ENCODE peak calls at places on chromosomes 1 and 21, in nine cellular contexts. One of them, this sample, is unnamed.

GRCh38 chr1:110440877-110441276 is 10.1 kb upstream of the PROK1 start:
- DNase-seq in Panc1: no peak
- DNase-seq in GM20000: no peak
- DNase-seq in uterus: no peak
- DNase-seq in tibial artery: peak
- DNase-seq in nephron progenitor cell: no peak
- DNase-seq in heart right ventricle: no peak
- DNase-seq in neural crest cell: no peak
- DNase-seq in WTC11: no peak
- DNase-seq in this sample: no peak

GRCh38 chr21:14900058-14900457 is 164.7 kb downstream of the NRIP1 start:
- DNase-seq in Panc1: no peak
- DNase-seq in GM20000: no peak
- DNase-seq in uterus: no peak
- DNase-seq in tibial artery: no peak
- DNase-seq in nephron progenitor cell: no peak
- DNase-seq in heart right ventricle: no peak
- DNase-seq in neural crest cell: no peak
- DNase-seq in WTC11: no peak
- DNase-seq in this sample: no peak

GRCh38 chr1:38444770-38445442 is 398.3 kb upstream of the POU3F1 start:
- DNase-seq in Panc1: no peak
- DNase-seq in GM20000: no peak
- DNase-seq in uterus: no peak
- DNase-seq in tibial artery: no peak
- DNase-seq in nephron progenitor cell: peak
- DNase-seq in heart right ventricle: no peak
- DNase-seq in neural crest cell: no peak
- DNase-seq in WTC11: no peak
- DNase-seq in this sample: no peak

GRCh38 chr1:154798645-154799044 is 71.4 kb downstream of the KCNN3 start:
- DNase-seq in Panc1: no peak
- DNase-seq in GM20000: no peak
- DNase-seq in uterus: no peak
- DNase-seq in tibial artery: no peak
- DNase-seq in nephron progenitor cell: no peak
- DNase-seq in heart right ventricle: no peak
- DNase-seq in neural crest cell: no peak
- DNase-seq in WTC11: no peak
- DNase-seq in this sample: no peak

GRCh38 chr1:30745834-30746208 is 11.8 kb downstream of the LAPTM5 start:
- DNase-seq in Panc1: no peak
- DNase-seq in GM20000: no peak
- DNase-seq in uterus: no peak
- DNase-seq in tibial artery: no peak
- DNase-seq in nephron progenitor cell: no peak
- DNase-seq in heart right ventricle: no peak
- DNase-seq in neural crest cell: no peak
- DNase-seq in WTC11: no peak
- DNase-seq in this sample: no peak

GRCh38 chr1:88774151-88774556 is 90.1 kb downstream of the PKN2 start:
- DNase-seq in Panc1: no peak
- DNase-seq in GM20000: no peak
- DNase-seq in uterus: no peak
- DNase-seq in tibial artery: no peak
- DNase-seq in nephron progenitor cell: no peak
- DNase-seq in heart right ventricle: no peak
- DNase-seq in neural crest cell: no peak
- DNase-seq in WTC11: peak
- DNase-seq in this sample: no peak

GRCh38 chr1:194629011-194629410 is 1442.6 kb upstream of the B3GALT2 start:
- DNase-seq in Panc1: no peak
- DNase-seq in GM20000: no peak
- DNase-seq in uterus: no peak
- DNase-seq in tibial artery: no peak
- DNase-seq in nephron progenitor cell: no peak
- DNase-seq in heart right ventricle: no peak
- DNase-seq in neural crest cell: no peak
- DNase-seq in WTC11: no peak
- DNase-seq in this sample: no peak

GRCh38 chr1:51661081-51661518 is 44.2 kb downstream of the OSBPL9 start:
- DNase-seq in Panc1: peak
- DNase-seq in GM20000: no peak
- DNase-seq in uterus: no peak
- DNase-seq in tibial artery: no peak
- DNase-seq in nephron progenitor cell: no peak
- DNase-seq in heart right ventricle: no peak
- DNase-seq in neural crest cell: no peak
- DNase-seq in WTC11: no peak
- DNase-seq in this sample: no peak

GRCh38 chr1:47766832-47767740 is 230.1 kb downstream of the TRABD2B start:
- DNase-seq in Panc1: no peak
- DNase-seq in GM20000: no peak
- DNase-seq in uterus: no peak
- DNase-seq in tibial artery: no peak
- DNase-seq in nephron progenitor cell: no peak
- DNase-seq in heart right ventricle: no peak
- DNase-seq in neural crest cell: no peak
- DNase-seq in WTC11: no peak
- DNase-seq in this sample: no peak
- TF ChIP-seq CTCF in Panc1: no peak
- TF ChIP-seq CTCF in GM20000: no peak
- TF ChIP-seq CTCF in uterus: no peak
- TF ChIP-seq CTCF in tibial artery: no peak
- TF ChIP-seq CTCF in nephron progenitor cell: no peak
- TF ChIP-seq CTCF in heart right ventricle: no peak
- TF ChIP-seq CTCF in neural crest cell: no peak
- TF ChIP-seq CTCF in WTC11: no peak
- TF ChIP-seq CTCF in this sample: no peak

GRCh38 chr1:7116001-7116400 is 330.7 kb downstream of the CAMTA1 start:
- DNase-seq in Panc1: no peak
- DNase-seq in GM20000: no peak
- DNase-seq in uterus: no peak
- DNase-seq in tibial artery: no peak
- DNase-seq in nephron progenitor cell: no peak
- DNase-seq in heart right ventricle: no peak
- DNase-seq in neural crest cell: no peak
- DNase-seq in WTC11: no peak
- DNase-seq in this sample: no peak

GRCh38 chr1:7117265-7117598 is 332.0 kb downstream of the CAMTA1 start:
- DNase-seq in Panc1: no peak
- DNase-seq in GM20000: no peak
- DNase-seq in uterus: no peak
- DNase-seq in tibial artery: no peak
- DNase-seq in nephron progenitor cell: no peak
- DNase-seq in heart right ventricle: no peak
- DNase-seq in neural crest cell: no peak
- DNase-seq in WTC11: no peak
- DNase-seq in this sample: no peak

GRCh38 chr1:7121622-7121988 is 336.4 kb downstream of the CAMTA1 start:
- DNase-seq in Panc1: no peak
- DNase-seq in GM20000: no peak
- DNase-seq in uterus: peak
- DNase-seq in tibial artery: no peak
- DNase-seq in nephron progenitor cell: no peak
- DNase-seq in heart right ventricle: peak
- DNase-seq in neural crest cell: no peak
- DNase-seq in WTC11: no peak
- DNase-seq in this sample: peak

GRCh38 chr1:7120863-7121621 is 335.8 kb downstream of the CAMTA1 start:
- DNase-seq in Panc1: no peak
- DNase-seq in GM20000: no peak
- DNase-seq in uterus: no peak
- DNase-seq in tibial artery: no peak
- DNase-seq in nephron progenitor cell: no peak
- DNase-seq in heart right ventricle: peak
- DNase-seq in neural crest cell: no peak
- DNase-seq in WTC11: peak
- DNase-seq in this sample: no peak

DNA sequence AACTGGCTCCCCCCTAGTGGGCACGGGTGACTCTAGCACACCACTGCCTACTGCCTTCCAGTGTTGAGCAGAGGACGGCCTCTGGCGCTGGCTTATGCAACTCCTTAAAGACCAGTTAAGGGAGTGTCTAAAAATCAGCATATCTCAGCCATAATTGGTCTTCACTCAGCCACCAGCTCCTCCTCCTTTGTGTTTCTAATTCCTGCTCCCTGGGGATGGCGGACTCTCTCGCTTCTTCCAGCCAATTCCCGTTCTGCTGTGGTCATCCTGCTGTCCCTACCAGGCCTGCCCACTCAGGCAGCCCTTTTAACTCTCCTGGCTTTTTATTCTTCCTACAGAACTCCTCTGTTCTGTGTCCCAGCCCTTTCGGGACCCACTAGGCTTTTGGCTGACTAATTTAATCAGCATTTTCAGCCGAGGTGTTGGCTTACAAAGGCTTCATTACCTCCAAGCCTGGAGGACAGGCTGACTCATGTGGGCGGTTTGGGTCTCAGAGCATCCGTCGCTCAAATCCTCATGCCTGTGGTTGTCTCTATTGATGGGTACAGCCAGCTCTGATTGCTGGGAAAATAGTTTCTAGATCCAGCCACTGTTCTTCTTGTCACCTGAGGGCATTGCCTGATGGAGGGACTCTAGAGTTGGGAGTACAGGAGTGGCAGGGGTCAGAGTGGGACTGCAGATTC is 332.5 kb downstream of the CAMTA1 start:
- DNase-seq in Panc1: no peak
- DNase-seq in GM20000: no peak
- DNase-seq in uterus: no peak
- DNase-seq in tibial artery: no peak
- DNase-seq in nephron progenitor cell: peak
- DNase-seq in heart right ventricle: no peak
- DNase-seq in neural crest cell: peak
- DNase-seq in WTC11: peak
- DNase-seq in this sample: no peak
- TF ChIP-seq CTCF in Panc1: no peak
- TF ChIP-seq CTCF in GM20000: no peak
- TF ChIP-seq CTCF in uterus: no peak
- TF ChIP-seq CTCF in tibial artery: peak
- TF ChIP-seq CTCF in nephron progenitor cell: no peak
- TF ChIP-seq CTCF in heart right ventricle: no peak
- TF ChIP-seq CTCF in neural crest cell: peak
- TF ChIP-seq CTCF in WTC11: no peak
- TF ChIP-seq CTCF in this sample: no peak

GRCh38 chr1:174074757-174075156 is 52.6 kb upstream of the RC3H1 start:
- DNase-seq in Panc1: no peak
- DNase-seq in GM20000: no peak
- DNase-seq in uterus: no peak
- DNase-seq in tibial artery: no peak
- DNase-seq in nephron progenitor cell: no peak
- DNase-seq in heart right ventricle: no peak
- DNase-seq in neural crest cell: no peak
- DNase-seq in WTC11: no peak
- DNase-seq in this sample: no peak

GRCh38 chr1:174079796-174080195 is 57.6 kb upstream of the RC3H1 start:
- DNase-seq in Panc1: no peak
- DNase-seq in GM20000: no peak
- DNase-seq in uterus: no peak
- DNase-seq in tibial artery: no peak
- DNase-seq in nephron progenitor cell: no peak
- DNase-seq in heart right ventricle: no peak
- DNase-seq in neural crest cell: no peak
- DNase-seq in WTC11: no peak
- DNase-seq in this sample: no peak

GRCh38 chr1:174080819-174081218 is 58.7 kb upstream of the RC3H1 start:
- DNase-seq in Panc1: no peak
- DNase-seq in GM20000: no peak
- DNase-seq in uterus: no peak
- DNase-seq in tibial artery: no peak
- DNase-seq in nephron progenitor cell: no peak
- DNase-seq in heart right ventricle: no peak
- DNase-seq in neural crest cell: no peak
- DNase-seq in WTC11: no peak
- DNase-seq in this sample: no peak

GRCh38 chr1:174075245-174075692 is 53.1 kb upstream of the RC3H1 start:
- DNase-seq in Panc1: no peak
- DNase-seq in GM20000: no peak
- DNase-seq in uterus: no peak
- DNase-seq in tibial artery: no peak
- DNase-seq in nephron progenitor cell: no peak
- DNase-seq in heart right ventricle: no peak
- DNase-seq in neural crest cell: no peak
- DNase-seq in WTC11: no peak
- DNase-seq in this sample: no peak

DNA sequence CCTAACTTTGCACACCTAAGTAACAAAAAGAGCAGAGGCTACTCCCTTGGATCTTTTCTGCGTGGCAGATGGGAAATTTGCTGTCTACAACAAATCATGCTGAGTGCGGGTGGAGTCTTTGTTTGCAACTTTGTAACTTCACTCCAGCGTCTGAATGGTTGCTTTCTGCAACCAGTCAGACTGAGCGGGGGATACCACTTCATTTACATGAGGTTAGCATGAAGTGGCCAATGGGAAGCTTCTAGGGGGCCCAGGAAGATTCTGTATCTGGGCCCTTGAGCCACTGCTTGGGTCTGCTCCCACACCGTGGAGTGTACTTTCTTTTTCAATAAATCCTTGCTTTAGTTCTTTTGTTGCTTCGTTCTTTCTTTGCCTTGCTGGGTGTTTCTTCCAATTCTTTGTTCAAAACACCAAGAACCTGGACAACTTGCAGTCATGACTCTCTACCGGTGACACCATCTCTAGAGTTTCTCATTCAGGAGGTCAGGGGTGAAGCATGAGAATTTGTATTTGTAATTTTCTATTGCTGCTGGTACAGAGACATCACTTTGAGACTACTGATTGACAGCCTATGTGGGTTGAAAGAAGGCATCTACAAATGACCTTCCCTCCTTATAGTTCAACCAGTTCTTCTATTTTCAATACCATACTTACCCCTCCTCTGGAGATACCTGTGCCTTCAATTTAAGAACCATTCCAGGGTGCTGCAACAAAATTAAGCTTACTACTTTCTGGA is 55.8 kb upstream of the RC3H1 start:
- DNase-seq in Panc1: no peak
- DNase-seq in GM20000: no peak
- DNase-seq in uterus: no peak
- DNase-seq in tibial artery: no peak
- DNase-seq in nephron progenitor cell: no peak
- DNase-seq in heart right ventricle: no peak
- DNase-seq in neural crest cell: no peak
- DNase-seq in WTC11: no peak
- DNase-seq in this sample: no peak
- TF ChIP-seq CTCF in Panc1: no peak
- TF ChIP-seq CTCF in GM20000: no peak
- TF ChIP-seq CTCF in uterus: no peak
- TF ChIP-seq CTCF in tibial artery: no peak
- TF ChIP-seq CTCF in nephron progenitor cell: no peak
- TF ChIP-seq CTCF in heart right ventricle: no peak
- TF ChIP-seq CTCF in neural crest cell: no peak
- TF ChIP-seq CTCF in WTC11: no peak
- TF ChIP-seq CTCF in this sample: no peak

GRCh38 chr1:217336724-217337123 is 294.2 kb downstream of the GPATCH2 start:
- DNase-seq in Panc1: no peak
- DNase-seq in GM20000: no peak
- DNase-seq in uterus: no peak
- DNase-seq in tibial artery: no peak
- DNase-seq in nephron progenitor cell: no peak
- DNase-seq in heart right ventricle: no peak
- DNase-seq in neural crest cell: no peak
- DNase-seq in WTC11: no peak
- DNase-seq in this sample: no peak

GRCh38 chr1:217332426-217333065 is 298.3 kb downstream of the GPATCH2 start:
- DNase-seq in Panc1: no peak
- DNase-seq in GM20000: no peak
- DNase-seq in uterus: no peak
- DNase-seq in tibial artery: peak
- DNase-seq in nephron progenitor cell: no peak
- DNase-seq in heart right ventricle: no peak
- DNase-seq in neural crest cell: no peak
- DNase-seq in WTC11: no peak
- DNase-seq in this sample: no peak

GRCh38 chr1:217331698-217332097 is 299.2 kb downstream of the GPATCH2 start:
- DNase-seq in Panc1: no peak
- DNase-seq in GM20000: no peak
- DNase-seq in uterus: no peak
- DNase-seq in tibial artery: no peak
- DNase-seq in nephron progenitor cell: no peak
- DNase-seq in heart right ventricle: no peak
- DNase-seq in neural crest cell: no peak
- DNase-seq in WTC11: no peak
- DNase-seq in this sample: no peak

GRCh38 chr1:217333939-217334338 is 297.0 kb downstream of the GPATCH2 start:
- DNase-seq in Panc1: peak
- DNase-seq in GM20000: peak
- DNase-seq in uterus: no peak
- DNase-seq in tibial artery: no peak
- DNase-seq in nephron progenitor cell: peak
- DNase-seq in heart right ventricle: no peak
- DNase-seq in neural crest cell: peak
- DNase-seq in WTC11: peak
- DNase-seq in this sample: no peak
- TF ChIP-seq CTCF in Panc1: peak
- TF ChIP-seq CTCF in GM20000: peak
- TF ChIP-seq CTCF in uterus: no peak
- TF ChIP-seq CTCF in tibial artery: peak
- TF ChIP-seq CTCF in nephron progenitor cell: peak
- TF ChIP-seq CTCF in heart right ventricle: peak
- TF ChIP-seq CTCF in neural crest cell: peak
- TF ChIP-seq CTCF in WTC11: peak
- TF ChIP-seq CTCF in this sample: peak

This sample was measured in dorsolateral prefrontal cortex.